ENCODE peak calls at places on chromosome 18, in eight cellular contexts. X is BJ; G is endodermal cell; V is activated gamma-delta T cell treated with anti-CD3 and anti-CD28 coated beads, Interleukin-2, amount 50 U/mL, for 16 hours; S is activated T-cell treated with anti-CD3 and anti-CD28 coated beads, Interleukin-2, amount 50 U/mL, for 72 hours; W is CD4-positive, alpha-beta T cell; K is GM19239; U is mucosa of gallbladder. T is an unnamed sample.

GRCh38 chr18:43665239-43665788 is 388.0 kb upstream of the SYT4 start:
- DNase-seq in X (peak; percentile 51), G (no peak), V (no peak), S (no peak), W (no peak), K (no peak), U (no peak), T (no peak)

GRCh38 chr18:73893879-73894278 is 253.8 kb downstream of the FBXO15 start:
- DNase-seq in X (no peak), G (no peak), V (no peak), S (peak; percentile 30), W (no peak), K (no peak), U (no peak), T (no peak)

GRCh38 chr18:31043709-31044108 is 1.2 kb upstream of the DSC3 start:
- DNase-seq in X (no peak), G (no peak), V (no peak), S (no peak), W (no peak), K (no peak), U (no peak), T (no peak)

GRCh38 chr18:58493516-58494253 is 135.2 kb downstream of the ALPK2 start:
- DNase-seq in X (peak; percentile 25), G (peak; percentile 92), V (peak; percentile 50), S (peak; percentile 73), W (peak; percentile 68), K (peak; percentile 58), U (peak; percentile 82), T (no peak)

GRCh38 chr18:25360301-25360899 is 8.4 kb upstream of the ZNF521 start:
- DNase-seq in X (no peak), G (no peak), V (no peak), S (no peak), W (no peak), K (no peak), U (no peak), T (no peak)

GRCh38 chr18:56532176-56532840 is 106.1 kb downstream of the TXNL1 start:
- DNase-seq in X (no peak), G (no peak), V (no peak), S (peak; percentile 37), W (no peak), K (no peak), U (no peak), T (no peak)

GRCh38 chr18:45526120-45526841 is 89.0 kb upstream of the SLC14A2 start:
- DNase-seq in X (peak; percentile 43), G (no peak), V (no peak), S (no peak), W (no peak), K (no peak), U (no peak), T (no peak)

GRCh38 chr18:2898131-2898640 is 51.4 kb downstream of the EMILIN2 start:
- DNase-seq in X (no peak), G (peak; percentile 68), V (no peak), S (peak; percentile 17), W (no peak), K (no peak), U (no peak), T (peak; percentile 74)

GRCh38 chr18:48893559-48894265 is 57.1 kb downstream of the SMAD7 start:
- DNase-seq in X (no peak), G (peak; percentile 54), V (no peak), S (no peak), W (no peak), K (no peak), U (no peak), T (peak; percentile 68)

GRCh38 chr18:74303936-74304335 is 11.7 kb upstream of the C18orf63 start:
- DNase-seq in X (no peak), G (no peak), V (no peak), S (no peak), W (no peak), K (no peak), U (no peak), T (no peak)

GRCh38 chr18:44876024-44876423 is 195.3 kb downstream of the SETBP1 start:
- DNase-seq in X (no peak), G (no peak), V (no peak), S (no peak), W (no peak), K (no peak), U (no peak), T (no peak)

GRCh38 chr18:43234889-43235288 is 42.4 kb downstream of the SYT4 start:
- DNase-seq in X (no peak), G (no peak), V (no peak), S (no peak), W (no peak), K (no peak), U (no peak), T (no peak)

GRCh38 chr18:60892855-60893254 is 440.4 kb upstream of the CDH20 start:
- DNase-seq in X (no peak), G (no peak), V (no peak), S (no peak), W (no peak), K (no peak), U (peak; percentile 13), T (no peak)

GRCh38 chr18:58205087-58205779 is 161.2 kb downstream of the NEDD4L start:
- DNase-seq in X (peak; percentile 63), G (no peak), V (no peak), S (no peak), W (no peak), K (no peak), U (no peak), T (no peak)

GRCh38 chr18:24408496-24408895 is 10.9 kb upstream of the OSBPL1A start:
- DNase-seq in X (no peak), G (no peak), V (no peak), S (no peak), W (no peak), K (no peak), U (no peak), T (no peak)

GRCh38 chr18:33577688-33578370 is at the start of gene ASXL3:
- DNase-seq in X (no peak), G (peak; percentile 61), V (no peak), S (no peak), W (no peak), K (no peak), U (peak; percentile 52), T (no peak)

GRCh38 chr18:42030586-42031182 is 75.7 kb downstream of the PIK3C3 start:
- DNase-seq in X (no peak), G (peak; percentile 83), V (no peak), S (peak; percentile 2), W (no peak), K (no peak), U (no peak), T (no peak)

GRCh38 chr18:38751897-38752296 is 1186.3 kb upstream of the CELF4 start:
- DNase-seq in X (no peak), G (no peak), V (no peak), S (peak; percentile 29), W (no peak), K (no peak), U (peak; percentile 15), T (no peak)

GRCh38 chr18:37564796-37565137 is 831 bp downstream of the CELF4 start:
- DNase-seq in X (no peak), G (peak; percentile 95), V (no peak), S (peak; percentile 15), W (no peak), K (no peak), U (peak; percentile 76), T (no peak)

GRCh38 chr18:7196421-7196820 is 34.5 kb upstream of the LRRC30 start:
- DNase-seq in X (no peak), G (peak; percentile 63), V (no peak), S (no peak), W (no peak), K (no peak), U (no peak), T (no peak)

GRCh38 chr18:22470511-22471181 is 52.9 kb upstream of the CTAGE1 start:
- DNase-seq in X (no peak), G (no peak), V (no peak), S (no peak), W (no peak), K (no peak), U (no peak), T (no peak)

GRCh38 chr18:59900222-59901128 is 679 bp downstream of the PMAIP1 start:
- DNase-seq in X (no peak), G (peak; percentile 74), V (peak; percentile 65), S (peak; percentile 74), W (peak; percentile 57), K (no peak), U (peak; percentile 23), T (no peak)

GRCh38 chr18:42442661-42443060 is 487.6 kb downstream of the PIK3C3 start:
- DNase-seq in X (no peak), G (no peak), V (no peak), S (no peak), W (no peak), K (no peak), U (no peak), T (no peak)

GRCh38 chr18:24914148-24914525 is 437.8 kb downstream of the ZNF521 start:
- DNase-seq in X (no peak), G (no peak), V (no peak), S (no peak), W (no peak), K (no peak), U (no peak), T (no peak)

GRCh38 chr18:70422061-70422965 is 133.5 kb downstream of the SOCS6 start:
- DNase-seq in X (peak; percentile 83), G (no peak), V (no peak), S (no peak), W (no peak), K (no peak), U (peak; percentile 89), T (peak; percentile 84)

GRCh38 chr18:72849671-72850070 is 18.1 kb downstream of the NETO1 start:
- DNase-seq in X (no peak), G (no peak), V (no peak), S (no peak), W (no peak), K (no peak), U (no peak), T (no peak)

GRCh38 chr18:53586923-53587322 is 637.5 kb downstream of the MBD2 start:
- DNase-seq in X (no peak), G (no peak), V (no peak), S (no peak), W (no peak), K (no peak), U (no peak), T (no peak)

GRCh38 chr18:36440614-36441013 is 143.1 kb downstream of the FHOD3 start:
- DNase-seq in X (peak; percentile 37), G (no peak), V (no peak), S (no peak), W (no peak), K (no peak), U (no peak), T (no peak)

GRCh38 chr18:78986018-78986481 is 6.4 kb downstream of the SALL3 start:
- DNase-seq in X (no peak), G (peak; percentile 79), V (no peak), S (peak; percentile 20), W (no peak), K (no peak), U (no peak), T (no peak)

GRCh38 chr18:36665952-36666351 is 162.8 kb downstream of the TPGS2 start:
- DNase-seq in X (no peak), G (no peak), V (no peak), S (no peak), W (no peak), K (no peak), U (no peak), T (no peak)

GRCh38 chr18:58496937-58497336 is 132.0 kb downstream of the ALPK2 start:
- DNase-seq in X (no peak), G (peak; percentile 83), V (no peak), S (no peak), W (no peak), K (no peak), U (no peak), T (no peak)